ENCODE peak calls at places on chromosomes 5 and 9, in five cellular contexts. P is HepG2, X is H1, Q is K562, O is GM12878. Z is an unnamed sample.

GRCh38 chr9:2859776-2860379 is 16.0 kb upstream of the PUM3 start:
- DNase-seq in P (peak), X (peak), Q (peak), O (no peak), Z (peak)

GRCh38 chr5:54443264-54443663 is 12.2 kb upstream of the HSPB3 start:
- DNase-seq in P (peak), X (no peak), Q (peak), O (no peak), Z (peak)

GRCh38 chr5:173155912-173156311 is 11.6 kb downstream of the BNIP1 start:
- DNase-seq in P (no peak), X (no peak), Q (no peak), O (no peak), Z (no peak)

GRCh38 chr9:4755026-4755609 is 14.1 kb upstream of the AK3 start:
- DNase-seq in P (no peak), X (no peak), Q (no peak), O (no peak), Z (no peak)

GRCh38 chr5:119207105-119207504 is 136.2 kb downstream of the DMXL1 start:
- DNase-seq in P (no peak), X (no peak), Q (no peak), O (no peak), Z (no peak)

GRCh38 chr9:135570456-135570855 is 8.9 kb downstream of the PAEP start:
- DNase-seq in P (no peak), X (no peak), Q (no peak), O (no peak), Z (no peak)

GRCh38 chr9:557601-558201 is 283.8 kb upstream of the DMRT1 start:
- DNase-seq in P (peak), X (no peak), Q (no peak), O (no peak), Z (peak)

GRCh38 chr5:176319827-176320554 is 41.6 kb downstream of the KIAA1191 start:
- DNase-seq in P (peak), X (no peak), Q (no peak), O (no peak), Z (peak)

GRCh38 chr9:23219471-23219870 is 606.6 kb downstream of the ELAVL2 start:
- DNase-seq in P (no peak), X (no peak), Q (no peak), O (no peak), Z (no peak)

GRCh38 chr5:32936329-32936728 is 225.2 kb downstream of the NPR3 start:
- DNase-seq in P (no peak), X (no peak), Q (no peak), O (no peak), Z (no peak)

GRCh38 chr5:32933692-32934091 is 222.6 kb downstream of the NPR3 start:
- DNase-seq in P (no peak), X (no peak), Q (no peak), O (no peak), Z (no peak)

GRCh38 chr5:32932231-32932935 is 221.3 kb downstream of the NPR3 start:
- DNase-seq in P (no peak), X (no peak), Q (no peak), O (no peak), Z (no peak)

GRCh38 chr5:32935292-32935691 is 224.2 kb downstream of the NPR3 start:
- DNase-seq in P (no peak), X (no peak), Q (no peak), O (no peak), Z (no peak)

DNA sequence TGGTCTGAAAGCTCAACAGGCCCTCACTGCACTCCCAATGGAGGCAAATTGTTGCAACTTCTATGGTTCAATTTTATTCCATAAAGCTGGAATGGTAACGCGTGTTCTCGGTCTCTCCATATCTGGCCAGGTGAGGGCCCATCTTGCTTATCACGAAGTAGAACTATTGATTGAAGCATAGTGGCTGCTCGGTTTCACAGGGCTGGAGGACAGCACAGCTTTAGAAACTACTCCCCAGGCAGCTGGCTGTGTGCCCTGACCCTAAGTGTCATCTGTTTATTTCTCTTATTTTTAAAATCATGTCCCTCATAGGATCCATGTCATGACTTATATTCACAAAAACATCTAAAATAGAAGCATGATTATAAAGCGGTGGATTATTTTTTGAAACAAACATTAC is 223.4 kb downstream of the NPR3 start:
- DNase-seq in P (no peak), X (no peak), Q (no peak), O (no peak), Z (no peak)
- TF ChIP-seq CEBPB in P (no peak), X (no peak), Q (no peak), O (no peak), Z (no peak)

GRCh38 chr5:42624912-42625311 is 131.7 kb upstream of the CCDC152 start:
- DNase-seq in P (no peak), X (no peak), Q (no peak), O (no peak), Z (no peak)

GRCh38 chr5:42621662-42622061 is 135.0 kb upstream of the CCDC152 start:
- DNase-seq in P (no peak), X (no peak), Q (no peak), O (no peak), Z (no peak)

GRCh38 chr5:42617411-42617810 is 139.2 kb upstream of the CCDC152 start:
- DNase-seq in P (no peak), X (no peak), Q (no peak), O (no peak), Z (no peak)

GRCh38 chr5:42621242-42621641 is 135.4 kb upstream of the CCDC152 start:
- DNase-seq in P (no peak), X (no peak), Q (no peak), O (no peak), Z (no peak)

DNA sequence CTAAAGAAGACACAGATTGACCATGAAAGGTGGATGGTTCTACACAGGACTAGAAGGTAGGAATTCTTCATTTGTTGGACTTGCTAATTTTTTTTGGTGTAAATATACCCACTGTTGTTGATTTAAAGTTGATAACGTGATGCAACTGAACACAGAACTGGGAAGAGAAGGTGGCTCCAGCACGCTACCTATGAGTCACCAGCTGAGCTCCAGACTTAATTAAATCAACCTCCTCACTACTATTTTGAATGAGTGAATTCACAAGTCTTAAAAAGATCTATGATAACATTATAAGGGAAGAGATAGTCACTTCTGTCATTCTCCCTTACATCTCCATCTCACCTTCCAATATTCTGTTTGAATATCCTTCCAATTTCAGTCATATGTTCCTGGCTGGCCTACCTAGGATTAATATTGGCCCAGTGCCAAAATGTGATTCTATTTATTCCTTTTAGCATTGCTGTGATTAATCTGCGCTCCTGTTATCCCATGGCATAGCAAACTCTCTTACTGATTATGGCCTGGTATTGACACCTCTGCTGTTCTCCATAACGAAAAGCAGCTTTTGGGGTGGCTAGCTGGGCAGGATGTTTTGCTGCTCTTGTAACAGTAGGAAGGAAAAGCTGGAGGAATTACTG is 135.9 kb upstream of the CCDC152 start:
- DNase-seq in P (no peak), X (no peak), Q (no peak), O (no peak), Z (no peak)
- TF ChIP-seq ATF3 in P (no peak), X (no peak), Q (no peak), O (no peak), Z (no peak)

GRCh38 chr5:126777257-126777973 is 479 bp downstream of the LMNB1 start:
- DNase-seq in P (peak), X (no peak), Q (peak), O (no peak), Z (no peak)

GRCh38 chr5:126777974-126778674 is 1.2 kb downstream of the LMNB1 start:
- DNase-seq in P (peak), X (peak), Q (peak), O (peak), Z (peak)

GRCh38 chr5:126778675-126779403 is 1.9 kb downstream of the LMNB1 start:
- DNase-seq in P (no peak), X (no peak), Q (no peak), O (no peak), Z (no peak)

GRCh38 chr5:126776499-126777256 is at the start of gene LMNB1:
- DNase-seq in P (peak), X (peak), Q (peak), O (peak), Z (peak)

DNA sequence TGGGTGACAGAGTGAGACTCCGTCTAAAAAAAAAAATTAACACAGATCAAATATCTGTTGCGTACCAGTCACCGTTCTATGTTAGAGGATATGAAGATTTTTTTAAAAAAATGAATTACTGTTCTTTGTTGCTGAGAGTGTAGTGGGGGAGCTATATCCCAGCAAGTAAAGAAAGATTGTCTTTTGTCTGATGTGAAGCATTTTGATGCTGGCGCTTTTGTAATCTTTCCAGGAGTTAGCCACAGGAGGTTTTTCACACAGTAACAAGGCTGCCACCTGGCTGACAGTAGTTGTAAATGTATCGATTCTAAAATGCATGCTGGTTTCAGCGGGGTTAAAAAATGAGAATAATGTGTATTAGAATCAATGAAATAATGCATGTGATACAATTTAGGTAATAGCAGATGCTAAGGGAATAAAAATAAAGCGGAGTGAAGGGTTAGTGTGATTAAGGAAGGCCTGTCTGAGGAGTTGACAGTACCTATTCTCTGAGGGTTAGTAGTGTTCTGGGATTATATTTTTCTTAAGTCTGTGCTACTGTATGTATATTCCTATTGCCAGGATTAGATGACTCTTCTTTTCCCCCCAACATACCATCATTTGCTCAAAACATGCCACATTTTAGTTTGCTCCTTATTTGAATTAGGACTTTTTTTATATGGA is 3.4 kb downstream of the LMNB1 start:
- DNase-seq in P (peak), X (no peak), Q (peak), O (no peak), Z (no peak)
- TF ChIP-seq CEBPB in P (no peak), X (no peak), Q (peak), O (no peak), Z (no peak)

DNA sequence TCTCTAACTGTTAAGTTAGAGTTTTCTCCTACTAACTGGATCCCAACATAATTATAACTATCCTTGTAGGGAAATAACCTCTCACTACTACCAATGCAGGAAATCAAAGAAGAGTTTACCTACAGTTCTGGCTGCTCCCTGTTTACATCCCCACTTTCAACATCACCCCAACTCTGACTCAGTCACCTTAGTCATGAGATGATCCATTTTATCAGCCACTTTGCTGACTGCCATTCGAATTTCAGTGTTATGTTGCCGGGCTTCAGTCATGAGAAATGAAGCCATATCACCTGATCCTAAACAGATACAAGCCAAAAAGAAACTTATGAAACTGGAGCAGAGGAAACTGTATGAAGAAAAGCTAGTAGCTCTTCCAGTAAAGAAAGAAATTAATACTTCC is 33.7 kb downstream of the SLC31A2 start:
- DNase-seq in P (no peak), X (no peak), Q (no peak), O (no peak), Z (no peak)
- TF ChIP-seq ATF3 in P (no peak), X (no peak), Q (no peak), O (no peak), Z (no peak)

DNA sequence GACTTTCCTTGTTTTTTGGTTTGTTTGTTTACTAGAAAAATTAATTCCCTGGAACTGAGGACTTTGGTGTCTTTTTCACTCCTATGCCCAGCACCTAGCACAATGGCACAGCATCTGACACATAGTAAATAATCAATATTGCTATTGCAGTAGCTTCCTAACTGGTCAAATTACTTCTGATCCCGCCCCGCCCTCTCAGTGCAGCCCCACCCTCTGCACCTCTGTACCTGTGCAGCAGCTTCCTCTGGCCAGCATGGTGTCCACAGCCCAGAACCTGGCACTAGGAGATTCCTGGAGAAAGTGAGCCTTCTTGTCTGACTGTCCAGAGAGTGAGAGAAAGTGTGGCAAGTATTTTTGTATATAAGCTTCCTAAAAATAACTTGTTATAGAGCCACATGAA is 343.2 kb downstream of the ZNF608 start:
- DNase-seq in P (no peak), X (no peak), Q (no peak), O (no peak), Z (peak)
- TF ChIP-seq CEBPB in P (no peak), X (no peak), Q (no peak), O (no peak), Z (peak)

Z was measured in HCT116.